ENCODE peak calls at places on chromosomes 12 and 14, in eight cellular contexts. B is NCI-H82; Q is stimulated activated CD4-positive, alpha-beta T cell treated with anti-CD3 and anti-CD28 coated beads, Interleukin-2, amount 100 ng/mL, for 48 hours; O is bronchial epithelial cell; F is naive thymus-derived CD8-positive, alpha-beta T cell; Y is NCI-H2081; J is MCF 10A; R is hepatic stellate cell. A is an unnamed sample.

GRCh38 chr14:104352493-104353220 is 214.3 kb downstream of the KIF26A start:
- DNase-seq in B (no peak), Q (no peak), O (no peak), F (no peak), Y (no peak), J (no peak), R (no peak), A (no peak)

GRCh38 chr12:110791589-110791988 is 48.9 kb upstream of the PPP1CC start:
- DNase-seq in B (no peak), Q (no peak), O (peak; percentile 87), F (no peak), Y (no peak), J (no peak), R (no peak), A (no peak)

GRCh38 chr12:53505555-53506449 is 1.5 kb downstream of the NPFF start:
- DNase-seq in B (no peak), Q (no peak), O (no peak), F (no peak), Y (no peak), J (no peak), R (no peak), A (no peak)

GRCh38 chr12:51262758-51263177 is 7.4 kb downstream of the SMAGP start:
- DNase-seq in B (peak; percentile 66), Q (no peak), O (peak; percentile 29), F (no peak), Y (no peak), J (peak; percentile 55), R (no peak), A (no peak)

GRCh38 chr14:105013150-105013787 is 7.6 kb downstream of the CDCA4 start:
- DNase-seq in B (no peak), Q (no peak), O (peak; percentile 17), F (no peak), Y (peak; percentile 19), J (no peak), R (peak; percentile 60), A (no peak)

GRCh38 chr12:47276253-47277070 is 196.7 kb upstream of the AMIGO2 start:
- DNase-seq in B (peak; percentile 81), Q (no peak), O (peak; percentile 94), F (peak; percentile 68), Y (peak; percentile 38), J (peak; percentile 93), R (no peak), A (no peak)

GRCh38 chr12:99620159-99620479 is 27.4 kb upstream of the GARIN6 start:
- DNase-seq in B (no peak), Q (no peak), O (no peak), F (no peak), Y (no peak), J (no peak), R (no peak), A (no peak)

GRCh38 chr12:21169878-21170472 is 39.0 kb downstream of the SLCO1B1 start:
- DNase-seq in B (peak; percentile 78), Q (peak; percentile 41), O (peak; percentile 43), F (peak; percentile 3), Y (peak; percentile 57), J (peak; percentile 60), R (peak; percentile 1), A (peak; percentile 15)

GRCh38 chr14:85530626-85531025 is 682 bp downstream of the FLRT2 start:
- DNase-seq in B (no peak), Q (no peak), O (no peak), F (no peak), Y (no peak), J (no peak), R (no peak), A (no peak)

GRCh38 chr14:91985008-91985407 is 37.5 kb upstream of the FBLN5 start:
- DNase-seq in B (no peak), Q (no peak), O (peak; percentile 46), F (no peak), Y (no peak), J (no peak), R (peak; percentile 6), A (no peak)

GRCh38 chr14:105216490-105217247 is 31.7 kb upstream of the BTBD6 start:
- DNase-seq in B (no peak), Q (no peak), O (no peak), F (no peak), Y (no peak), J (no peak), R (no peak), A (no peak)

GRCh38 chr12:70711831-70712230 is 74.6 kb upstream of the PTPRB start:
- DNase-seq in B (no peak), Q (no peak), O (no peak), F (no peak), Y (no peak), J (no peak), R (no peak), A (no peak)

GRCh38 chr14:88323520-88324199 is 591 bp upstream of the KCNK10 start:
- DNase-seq in B (peak; percentile 59), Q (no peak), O (no peak), F (no peak), Y (peak; percentile 54), J (no peak), R (no peak), A (no peak)

A was measured in COLO829.